ENCODE peak calls at places on chromosome 11, in six cellular contexts. G is endothelial cell of umbilical vein, L is A549, Y is K562, U is HepG2, V is GM12878. R is an unnamed sample.

GRCh38 chr11:87263979-87264378 is 226.2 kb downstream of the TMEM135 start:
- DNase-seq in V (no peak), G (no peak), U (no peak), Y (no peak), L (no peak), R (no peak)

GRCh38 chr11:30603357-30603756 is 17.2 kb upstream of the MPPED2 start:
- DNase-seq in U (no peak), L (no peak), Y (no peak), V (no peak), G (no peak), R (no peak)

GRCh38 chr11:46066335-46066734 is 54.9 kb downstream of the PHF21A start:
- DNase-seq in V (no peak), U (no peak), L (no peak), G (no peak), Y (no peak), R (no peak)

GRCh38 chr11:122729139-122729538 is 73.6 kb downstream of the UBASH3B start:
- DNase-seq in L (no peak), U (no peak), G (no peak), V (no peak), Y (no peak), R (no peak)

GRCh38 chr11:70204466-70204799 is 1.3 kb downstream of the FADD start:
- DNase-seq in U (no peak), L (no peak), Y (peak; percentile 51), G (no peak), V (no peak), R (no peak)

GRCh38 chr11:2752923-2753322 is 53.1 kb upstream of the KCNQ1OT1 start:
- DNase-seq in G (no peak), Y (no peak), L (no peak), V (peak; percentile 11), U (no peak), R (no peak)

GRCh38 chr11:17839973-17840611 is 105.5 kb downstream of the KCNC1 start:
- DNase-seq in V (no peak), L (no peak), G (no peak), U (no peak), Y (no peak), R (peak; percentile 4)

GRCh38 chr11:73386026-73386425 is 9.8 kb downstream of the RELT start:
- DNase-seq in U (no peak), Y (peak; percentile 76), L (no peak), V (peak; percentile 49), G (no peak), R (peak; percentile 94)

GRCh38 chr11:116731097-116731761 is 41.6 kb downstream of the BUD13 start:
- DNase-seq in G (no peak), V (no peak), Y (no peak), L (no peak), U (peak; percentile 5), R (no peak)

GRCh38 chr11:27097538-27097937 is 56.9 kb downstream of the BBOX1 start:
- DNase-seq in Y (no peak), V (no peak), G (no peak), U (no peak), L (no peak), R (no peak)

GRCh38 chr11:17643506-17644405 is 75.6 kb upstream of the MYOD1 start:
- DNase-seq in Y (no peak), V (no peak), L (no peak), U (no peak), G (no peak), R (no peak)

GRCh38 chr11:59767212-59767611 is 12.0 kb downstream of the STX3 start:
- DNase-seq in V (no peak), G (no peak), U (no peak), Y (no peak), L (no peak), R (peak; percentile 80)

GRCh38 chr11:70072471-70073187 is 5.5 kb upstream of the ANO1 start:
- DNase-seq in Y (no peak), G (no peak), L (no peak), U (no peak), V (no peak), R (no peak)

GRCh38 chr11:12134239-12134590 is 23.8 kb downstream of the MICAL2 start:
- DNase-seq in Y (no peak), G (no peak), V (no peak), U (no peak), L (no peak), R (peak; percentile 52)

GRCh38 chr11:44621140-44621681 is 55.7 kb downstream of the CD82 start:
- DNase-seq in Y (peak; percentile 83), G (peak; percentile 63), U (peak; percentile 55), L (peak; percentile 75), V (no peak), R (peak; percentile 69)

GRCh38 chr11:78981153-78981552 is 406.5 kb upstream of the NARS2 start:
- DNase-seq in U (no peak), L (no peak), V (no peak), G (no peak), Y (no peak), R (no peak)

GRCh38 chr11:44493383-44493782 is 72.1 kb upstream of the CD82 start:
- DNase-seq in G (no peak), Y (no peak), U (no peak), V (no peak), L (no peak), R (no peak)

GRCh38 chr11:13207665-13208594 is 69.7 kb upstream of the BMAL1 start:
- DNase-seq in G (peak; percentile 84), Y (peak; percentile 22), V (no peak), L (peak; percentile 23), U (peak; percentile 54), R (peak; percentile 81)

GRCh38 chr11:34051349-34052035 is at the start of gene CAPRIN1:
- DNase-seq in U (peak; percentile 89), Y (peak; percentile 87), V (peak; percentile 65), L (peak; percentile 94), G (peak; percentile 89), R (peak; percentile 97)

GRCh38 chr11:73866586-73866996 is 10.1 kb downstream of the COA4 start:
- DNase-seq in Y (no peak), U (peak; percentile 52), G (peak; percentile 71), L (peak; percentile 65), V (no peak), R (no peak)

GRCh38 chr11:76207642-76208378 is 1.5 kb upstream of the WNT11 start:
- DNase-seq in L (peak; percentile 85), G (peak; percentile 70), U (peak; percentile 42), V (no peak), Y (peak; percentile 92), R (peak; percentile 87)

GRCh38 chr11:43269229-43269928 is 42.4 kb upstream of the API5 start:
- DNase-seq in G (no peak), Y (no peak), L (no peak), V (no peak), U (no peak), R (no peak)

GRCh38 chr11:13896175-13896989 is 66.1 kb upstream of the SPON1 start:
- DNase-seq in U (no peak), L (no peak), Y (no peak), V (no peak), G (no peak), R (no peak)

GRCh38 chr11:62104001-62104400 is 19.8 kb upstream of the INCENP start:
- DNase-seq in Y (no peak), U (no peak), L (no peak), G (no peak), V (no peak), R (no peak)

GRCh38 chr11:62104816-62105610 is 18.8 kb upstream of the INCENP start:
- DNase-seq in V (no peak), U (no peak), Y (peak; percentile 42), L (no peak), G (peak; percentile 75), R (no peak)

GRCh38 chr11:62105611-62106245 is 18.1 kb upstream of the INCENP start:
- DNase-seq in Y (no peak), G (no peak), U (no peak), L (no peak), V (no peak), R (no peak)

GRCh38 chr11:62108017-62108750 is 15.6 kb upstream of the INCENP start:
- DNase-seq in L (peak; percentile 74), Y (peak; percentile 47), U (peak; percentile 65), G (peak; percentile 68), V (peak; percentile 11), R (peak; percentile 77)

GRCh38 chr11:62108971-62109391 is 14.8 kb upstream of the INCENP start:
- DNase-seq in L (no peak), G (peak; percentile 32), U (no peak), Y (no peak), V (no peak), R (peak; percentile 50)
- TF ChIP-seq MYC in L (no peak), G (no peak), U (no peak), Y (no peak), V (no peak), R (no peak)

GRCh38 chr11:68686486-68686885 is 2.1 kb downstream of the GAL start:
- DNase-seq in U (no peak), V (no peak), Y (no peak), L (no peak), G (no peak), R (no peak)
- TF ChIP-seq MYC in U (no peak), V (no peak), Y (no peak), L (no peak), G (no peak), R (no peak)

DNA sequence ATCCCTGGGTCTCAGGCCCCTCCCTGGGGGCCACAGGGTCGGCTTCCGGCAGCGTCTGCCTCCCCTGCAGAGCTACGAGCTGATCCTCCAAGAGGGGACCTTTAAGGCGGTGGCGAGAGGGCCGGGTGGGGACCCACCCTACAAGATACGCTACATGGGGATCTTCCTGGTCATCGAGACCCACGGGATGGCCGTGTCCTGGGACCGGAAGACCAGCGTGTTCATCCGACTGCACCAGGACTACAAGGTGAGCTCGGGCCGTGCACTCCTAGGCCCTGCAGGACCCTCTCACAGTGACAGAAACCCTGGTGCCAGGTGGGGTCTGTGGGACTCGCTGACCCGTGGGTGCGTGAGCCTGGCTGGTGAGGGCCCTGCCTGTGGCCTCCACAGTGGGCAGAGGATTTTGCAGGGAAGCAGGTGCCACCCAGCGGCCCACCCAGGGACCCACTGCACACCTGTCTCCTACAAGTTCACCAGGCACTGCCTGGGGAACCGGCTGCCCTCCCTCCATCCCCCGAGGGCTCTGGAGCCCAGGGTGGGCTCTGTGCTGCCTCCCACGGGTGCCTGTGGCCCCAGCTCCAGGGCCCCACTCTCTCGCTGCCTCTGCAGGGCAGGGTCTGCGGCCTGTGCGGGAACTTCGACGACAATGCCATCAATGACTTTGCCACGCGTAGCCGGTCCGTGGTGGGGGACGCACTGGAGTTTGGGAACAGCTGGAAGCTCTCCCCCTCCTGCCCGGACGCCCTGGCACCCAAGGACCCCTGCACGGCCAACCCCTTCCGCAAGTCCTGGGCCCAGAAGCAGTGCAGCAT is 13.7 kb downstream of the MUC5B start:
- DNase-seq in Y (no peak), G (no peak), V (no peak), U (no peak), L (no peak), R (no peak)
- TF ChIP-seq MYC in Y (no peak), G (no peak), V (no peak), U (no peak), L (no peak), R (no peak)

DNA sequence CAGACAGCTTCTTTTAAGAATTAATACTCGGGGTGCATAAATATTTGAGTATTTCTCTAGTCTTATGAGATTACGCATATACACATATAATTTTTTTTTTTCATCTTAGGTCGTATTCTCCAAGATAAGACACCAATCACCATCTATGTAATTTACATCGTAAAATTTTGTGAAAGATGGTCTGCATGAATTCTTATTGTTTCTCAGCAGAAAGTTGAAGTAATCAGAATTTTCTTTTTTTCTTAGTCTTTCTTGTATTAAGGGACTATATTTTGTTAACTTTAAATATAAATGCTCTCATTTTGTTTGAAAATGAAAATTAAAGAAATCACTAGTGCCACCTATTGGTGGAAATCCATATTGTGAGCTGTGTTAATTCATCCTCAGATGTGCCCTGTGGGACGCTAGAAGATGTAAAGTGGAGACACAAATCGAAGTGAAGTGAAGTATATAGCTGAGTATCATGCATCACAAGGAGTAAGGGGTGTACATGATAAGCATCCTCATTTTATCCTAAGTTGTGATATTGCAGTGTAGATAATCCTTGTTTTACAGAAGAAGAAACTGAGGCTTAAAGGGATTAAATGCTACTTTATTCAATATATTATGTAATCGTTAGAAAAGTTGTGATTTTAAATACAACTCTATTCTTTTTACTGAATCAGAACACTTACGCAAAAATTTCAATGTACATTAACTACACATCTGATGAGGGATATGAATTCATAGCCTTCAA is 2084.3 kb downstream of the LRRC4C start:
- DNase-seq in L (peak; percentile 22), V (no peak), Y (peak; percentile 10), G (peak; percentile 2), U (peak; percentile 1), R (peak; percentile 47)
- TF ChIP-seq MYC in L (no peak), V (no peak), Y (no peak), G (no peak), U (no peak), R (no peak)

R was measured in NB4.